ENCODE peak calls at places on chromosomes 6 and 20, in eight cellular contexts. One of them, this sample, is unnamed.

GRCh38 chr20:10861619-10862018 is 187.8 kb upstream of the JAG1 start:
- DNase-seq in adrenal gland: no peak
- DNase-seq in lower lobe of right lung: no peak
- DNase-seq in tibial artery: no peak
- DNase-seq in AG10803: no peak
- DNase-seq in uterus: no peak
- DNase-seq in transverse colon: peak
- DNase-seq in pancreas: no peak
- DNase-seq in this sample: no peak

GRCh38 chr6:91387290-91388062 is 800.6 kb upstream of the MAP3K7 start:
- DNase-seq in adrenal gland: no peak
- DNase-seq in lower lobe of right lung: no peak
- DNase-seq in tibial artery: no peak
- DNase-seq in AG10803: no peak
- DNase-seq in uterus: no peak
- DNase-seq in transverse colon: no peak
- DNase-seq in pancreas: no peak
- DNase-seq in this sample: no peak

GRCh38 chr20:51382986-51383821 is 159.3 kb downstream of the NFATC2 start:
- DNase-seq in adrenal gland: no peak
- DNase-seq in lower lobe of right lung: no peak
- DNase-seq in tibial artery: no peak
- DNase-seq in AG10803: peak
- DNase-seq in uterus: no peak
- DNase-seq in transverse colon: peak
- DNase-seq in pancreas: peak
- DNase-seq in this sample: no peak

GRCh38 chr6:107822154-107823046 is 1.7 kb downstream of the SCML4 start:
- DNase-seq in adrenal gland: no peak
- DNase-seq in lower lobe of right lung: no peak
- DNase-seq in tibial artery: no peak
- DNase-seq in AG10803: no peak
- DNase-seq in uterus: no peak
- DNase-seq in transverse colon: peak
- DNase-seq in pancreas: no peak
- DNase-seq in this sample: no peak

GRCh38 chr6:31572041-31572911 is at the start of gene LTA:
- DNase-seq in adrenal gland: no peak
- DNase-seq in lower lobe of right lung: no peak
- DNase-seq in tibial artery: no peak
- DNase-seq in AG10803: no peak
- DNase-seq in uterus: no peak
- DNase-seq in transverse colon: peak
- DNase-seq in pancreas: no peak
- DNase-seq in this sample: no peak

GRCh38 chr6:131792091-131792496 is 15.7 kb upstream of the ENPP1 start:
- DNase-seq in adrenal gland: no peak
- DNase-seq in lower lobe of right lung: no peak
- DNase-seq in tibial artery: no peak
- DNase-seq in AG10803: peak
- DNase-seq in uterus: no peak
- DNase-seq in transverse colon: no peak
- DNase-seq in pancreas: no peak
- DNase-seq in this sample: peak

GRCh38 chr6:128117916-128118315 is 217.1 kb upstream of the THEMIS start:
- DNase-seq in adrenal gland: no peak
- DNase-seq in lower lobe of right lung: no peak
- DNase-seq in tibial artery: no peak
- DNase-seq in AG10803: peak
- DNase-seq in uterus: no peak
- DNase-seq in transverse colon: no peak
- DNase-seq in pancreas: no peak
- DNase-seq in this sample: no peak

GRCh38 chr6:52595000-52595795 is 18.3 kb upstream of the TRAM2 start:
- DNase-seq in adrenal gland: no peak
- DNase-seq in lower lobe of right lung: no peak
- DNase-seq in tibial artery: peak
- DNase-seq in AG10803: peak
- DNase-seq in uterus: peak
- DNase-seq in transverse colon: peak
- DNase-seq in pancreas: no peak
- DNase-seq in this sample: no peak

GRCh38 chr20:36491901-36492617 is 49.3 kb upstream of the MYL9 start:
- DNase-seq in adrenal gland: no peak
- DNase-seq in lower lobe of right lung: peak
- DNase-seq in tibial artery: no peak
- DNase-seq in AG10803: no peak
- DNase-seq in uterus: no peak
- DNase-seq in transverse colon: peak
- DNase-seq in pancreas: no peak
- DNase-seq in this sample: peak

GRCh38 chr6:80356000-80356399 is 249.5 kb downstream of the BCKDHB start:
- DNase-seq in adrenal gland: no peak
- DNase-seq in lower lobe of right lung: no peak
- DNase-seq in tibial artery: no peak
- DNase-seq in AG10803: no peak
- DNase-seq in uterus: no peak
- DNase-seq in transverse colon: no peak
- DNase-seq in pancreas: no peak
- DNase-seq in this sample: no peak

GRCh38 chr6:122798099-122798641 is 9.1 kb downstream of the SMPDL3A start:
- DNase-seq in adrenal gland: peak
- DNase-seq in lower lobe of right lung: no peak
- DNase-seq in tibial artery: no peak
- DNase-seq in AG10803: peak
- DNase-seq in uterus: no peak
- DNase-seq in transverse colon: peak
- DNase-seq in pancreas: peak
- DNase-seq in this sample: peak

GRCh38 chr6:43219119-43219518 is 10.2 kb downstream of the DNPH1 start:
- DNase-seq in adrenal gland: no peak
- DNase-seq in lower lobe of right lung: no peak
- DNase-seq in tibial artery: no peak
- DNase-seq in AG10803: no peak
- DNase-seq in uterus: no peak
- DNase-seq in transverse colon: no peak
- DNase-seq in pancreas: no peak
- DNase-seq in this sample: no peak

GRCh38 chr20:31863296-31864085 is 6.8 kb downstream of the DUSP15 start:
- DNase-seq in adrenal gland: no peak
- DNase-seq in lower lobe of right lung: no peak
- DNase-seq in tibial artery: no peak
- DNase-seq in AG10803: no peak
- DNase-seq in uterus: no peak
- DNase-seq in transverse colon: peak
- DNase-seq in pancreas: no peak
- DNase-seq in this sample: no peak

GRCh38 chr6:155013457-155013876 is 18.4 kb downstream of the TIAM2 start:
- DNase-seq in adrenal gland: no peak
- DNase-seq in lower lobe of right lung: no peak
- DNase-seq in tibial artery: no peak
- DNase-seq in AG10803: no peak
- DNase-seq in uterus: no peak
- DNase-seq in transverse colon: no peak
- DNase-seq in pancreas: no peak
- DNase-seq in this sample: no peak

GRCh38 chr6:163405412-163406309 is 8.9 kb upstream of the QKI start:
- DNase-seq in adrenal gland: peak
- DNase-seq in lower lobe of right lung: peak
- DNase-seq in tibial artery: peak
- DNase-seq in AG10803: peak
- DNase-seq in uterus: peak
- DNase-seq in transverse colon: peak
- DNase-seq in pancreas: peak
- DNase-seq in this sample: no peak
- H3K4me3 ChIP-seq in adrenal gland: peak
- H3K4me3 ChIP-seq in lower lobe of right lung: peak
- H3K4me3 ChIP-seq in tibial artery: peak
- H3K4me3 ChIP-seq in AG10803: peak
- H3K4me3 ChIP-seq in uterus: peak
- H3K4me3 ChIP-seq in transverse colon: no peak
- H3K4me3 ChIP-seq in pancreas: peak
- H3K4me3 ChIP-seq in this sample: peak

DNA sequence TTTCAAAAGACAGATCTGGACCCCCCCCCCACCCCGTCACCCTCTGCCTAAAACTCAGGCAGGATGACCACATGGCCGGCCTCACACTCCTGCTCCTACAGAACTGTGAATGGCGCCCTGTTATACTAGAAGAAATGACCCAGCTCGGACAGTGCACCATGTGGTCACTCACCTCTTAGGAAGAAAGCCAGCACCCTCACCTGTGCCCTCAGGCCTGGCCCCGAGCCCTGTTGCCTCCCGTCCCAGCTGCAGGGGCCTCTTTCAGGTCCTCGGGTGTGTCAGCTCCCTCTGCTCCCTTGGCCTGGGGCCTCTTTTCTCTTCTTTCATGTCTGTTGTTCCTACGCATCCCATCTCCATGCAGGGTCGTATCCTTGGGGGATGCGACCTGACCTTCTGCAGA is 23.7 kb downstream of the OSBPL2 start:
- DNase-seq in adrenal gland: no peak
- DNase-seq in lower lobe of right lung: no peak
- DNase-seq in tibial artery: no peak
- DNase-seq in AG10803: no peak
- DNase-seq in uterus: no peak
- DNase-seq in transverse colon: no peak
- DNase-seq in pancreas: peak
- DNase-seq in this sample: no peak
- TF ChIP-seq CTCF in adrenal gland: no peak
- TF ChIP-seq CTCF in lower lobe of right lung: no peak
- TF ChIP-seq CTCF in tibial artery: no peak
- TF ChIP-seq CTCF in AG10803: no peak
- TF ChIP-seq CTCF in uterus: no peak
- TF ChIP-seq CTCF in transverse colon: no peak
- TF ChIP-seq CTCF in pancreas: no peak
- TF ChIP-seq CTCF in this sample: no peak

GRCh38 chr6:33116881-33117711 is 41.3 kb downstream of the HLA-DPB1 start:
- DNase-seq in adrenal gland: no peak
- DNase-seq in lower lobe of right lung: no peak
- DNase-seq in tibial artery: no peak
- DNase-seq in AG10803: no peak
- DNase-seq in uterus: no peak
- DNase-seq in transverse colon: no peak
- DNase-seq in pancreas: no peak
- DNase-seq in this sample: no peak

GRCh38 chr6:33114428-33114827 is 38.6 kb downstream of the HLA-DPB1 start:
- DNase-seq in adrenal gland: no peak
- DNase-seq in lower lobe of right lung: no peak
- DNase-seq in tibial artery: no peak
- DNase-seq in AG10803: no peak
- DNase-seq in uterus: no peak
- DNase-seq in transverse colon: no peak
- DNase-seq in pancreas: no peak
- DNase-seq in this sample: no peak

GRCh38 chr6:33116417-33116816 is 40.6 kb downstream of the HLA-DPB1 start:
- DNase-seq in adrenal gland: no peak
- DNase-seq in lower lobe of right lung: no peak
- DNase-seq in tibial artery: no peak
- DNase-seq in AG10803: no peak
- DNase-seq in uterus: no peak
- DNase-seq in transverse colon: no peak
- DNase-seq in pancreas: no peak
- DNase-seq in this sample: no peak

GRCh38 chr6:33117826-33118277 is 42.1 kb downstream of the HLA-DPB1 start:
- DNase-seq in adrenal gland: no peak
- DNase-seq in lower lobe of right lung: no peak
- DNase-seq in tibial artery: no peak
- DNase-seq in AG10803: no peak
- DNase-seq in uterus: no peak
- DNase-seq in transverse colon: no peak
- DNase-seq in pancreas: no peak
- DNase-seq in this sample: no peak

GRCh38 chr6:33118525-33119123 is 42.8 kb downstream of the HLA-DPB1 start:
- DNase-seq in adrenal gland: no peak
- DNase-seq in lower lobe of right lung: no peak
- DNase-seq in tibial artery: no peak
- DNase-seq in AG10803: peak
- DNase-seq in uterus: no peak
- DNase-seq in transverse colon: no peak
- DNase-seq in pancreas: no peak
- DNase-seq in this sample: peak
- H3K4me3 ChIP-seq in adrenal gland: no peak
- H3K4me3 ChIP-seq in lower lobe of right lung: no peak
- H3K4me3 ChIP-seq in tibial artery: no peak
- H3K4me3 ChIP-seq in AG10803: no peak
- H3K4me3 ChIP-seq in uterus: no peak
- H3K4me3 ChIP-seq in transverse colon: no peak
- H3K4me3 ChIP-seq in pancreas: no peak
- H3K4me3 ChIP-seq in this sample: no peak

GRCh38 chr6:160160450-160160849 is 38.8 kb downstream of the SLC22A1 start:
- DNase-seq in adrenal gland: no peak
- DNase-seq in lower lobe of right lung: no peak
- DNase-seq in tibial artery: no peak
- DNase-seq in AG10803: no peak
- DNase-seq in uterus: no peak
- DNase-seq in transverse colon: peak
- DNase-seq in pancreas: no peak
- DNase-seq in this sample: peak
- TF ChIP-seq CTCF in adrenal gland: peak
- TF ChIP-seq CTCF in lower lobe of right lung: peak
- TF ChIP-seq CTCF in tibial artery: no peak
- TF ChIP-seq CTCF in AG10803: no peak
- TF ChIP-seq CTCF in uterus: no peak
- TF ChIP-seq CTCF in transverse colon: no peak
- TF ChIP-seq CTCF in pancreas: no peak
- TF ChIP-seq CTCF in this sample: peak

GRCh38 chr6:144008501-144009245 is 614 bp upstream of the PLAGL1 start:
- DNase-seq in adrenal gland: no peak
- DNase-seq in lower lobe of right lung: peak
- DNase-seq in tibial artery: no peak
- DNase-seq in AG10803: peak
- DNase-seq in uterus: no peak
- DNase-seq in transverse colon: peak
- DNase-seq in pancreas: peak
- DNase-seq in this sample: no peak
- H3K4me3 ChIP-seq in adrenal gland: peak
- H3K4me3 ChIP-seq in lower lobe of right lung: peak
- H3K4me3 ChIP-seq in tibial artery: peak
- H3K4me3 ChIP-seq in AG10803: peak
- H3K4me3 ChIP-seq in uterus: peak
- H3K4me3 ChIP-seq in transverse colon: no peak
- H3K4me3 ChIP-seq in pancreas: peak
- H3K4me3 ChIP-seq in this sample: peak

GRCh38 chr6:146246028-146246427 is 217.2 kb downstream of the GRM1 start:
- DNase-seq in adrenal gland: no peak
- DNase-seq in lower lobe of right lung: no peak
- DNase-seq in tibial artery: no peak
- DNase-seq in AG10803: no peak
- DNase-seq in uterus: no peak
- DNase-seq in transverse colon: no peak
- DNase-seq in pancreas: no peak
- DNase-seq in this sample: no peak

GRCh38 chr6:146240307-146240706 is 211.4 kb downstream of the GRM1 start:
- DNase-seq in adrenal gland: no peak
- DNase-seq in lower lobe of right lung: no peak
- DNase-seq in tibial artery: no peak
- DNase-seq in AG10803: no peak
- DNase-seq in uterus: no peak
- DNase-seq in transverse colon: no peak
- DNase-seq in pancreas: no peak
- DNase-seq in this sample: no peak

GRCh38 chr6:146244630-146245143 is 215.8 kb downstream of the GRM1 start:
- DNase-seq in adrenal gland: no peak
- DNase-seq in lower lobe of right lung: no peak
- DNase-seq in tibial artery: no peak
- DNase-seq in AG10803: no peak
- DNase-seq in uterus: no peak
- DNase-seq in transverse colon: no peak
- DNase-seq in pancreas: no peak
- DNase-seq in this sample: no peak
- TF ChIP-seq CTCF in adrenal gland: no peak
- TF ChIP-seq CTCF in lower lobe of right lung: no peak
- TF ChIP-seq CTCF in tibial artery: no peak
- TF ChIP-seq CTCF in AG10803: no peak
- TF ChIP-seq CTCF in uterus: no peak
- TF ChIP-seq CTCF in transverse colon: no peak
- TF ChIP-seq CTCF in pancreas: no peak
- TF ChIP-seq CTCF in this sample: no peak